ENCODE peak calls at places on chromosomes 3 and 15, in eight cellular contexts. B is activated T-cell treated with anti-CD3 and anti-CD28 coated beads for 1 hour; L is activated CD4-positive, alpha-beta memory T cell treated with anti-CD3 and anti-CD28 coated beads, Interleukin-2, amount 10 ng/mL, durations not matched to agents 7 days and 5 days; K is bronchial epithelial cell; Q is RPMI8226; O is activated naive CD8-positive, alpha-beta T cell treated with anti-CD3 and anti-CD28 coated beads, Interleukin-2, amount 50 U/mL, for 24 hours; H is globus pallidus; Z is AG09309. E is an unnamed sample.

GRCh38 chr3:138949002-138949418 is 2.0 kb downstream of the FOXL2NB start:
- DNase-seq in B (no peak), L (no peak), K (no peak), Q (no peak), O (no peak), H (no peak), Z (no peak), E (no peak)

GRCh38 chr15:100760357-100760903 is 119.2 kb upstream of the ALDH1A3 start:
- DNase-seq in B (no peak), L (no peak), K (peak), Q (no peak), O (no peak), H (no peak), Z (no peak), E (no peak)

GRCh38 chr15:62566248-62566647 is 401.2 kb upstream of the C2CD4B start:
- DNase-seq in B (no peak), L (no peak), K (peak), Q (no peak), O (no peak), H (no peak), Z (no peak), E (no peak)

GRCh38 chr3:123764642-123765041 is 119.5 kb downstream of the MYLK start:
- DNase-seq in B (no peak), L (no peak), K (no peak), Q (no peak), O (no peak), H (no peak), Z (no peak), E (no peak)

GRCh38 chr15:64683378-64683777 is 92.0 kb downstream of the RBPMS2 start:
- DNase-seq in B (no peak), L (no peak), K (no peak), Q (no peak), O (no peak), H (no peak), Z (no peak), E (no peak)

GRCh38 chr3:156252656-156253055 is 132.3 kb downstream of the KCNAB1 start:
- DNase-seq in B (no peak), L (no peak), K (no peak), Q (no peak), O (no peak), H (no peak), Z (no peak), E (no peak)

GRCh38 chr3:86996261-86996955 is 5.5 kb upstream of the VGLL3 start:
- DNase-seq in B (no peak), L (no peak), K (no peak), Q (no peak), O (no peak), H (no peak), Z (no peak), E (no peak)

GRCh38 chr3:159914421-159914820 is 74.2 kb upstream of the IL12A start:
- DNase-seq in B (no peak), L (no peak), K (no peak), Q (no peak), O (no peak), H (no peak), Z (no peak), E (no peak)

GRCh38 chr15:69092159-69092558 is 68.3 kb upstream of the GLCE start:
- DNase-seq in B (no peak), L (no peak), K (peak), Q (no peak), O (no peak), H (no peak), Z (no peak), E (no peak)

GRCh38 chr3:71392277-71392676 is 191.3 kb downstream of the FOXP1 start:
- DNase-seq in B (no peak), L (no peak), K (no peak), Q (peak), O (no peak), H (no peak), Z (no peak), E (no peak)

GRCh38 chr3:48694610-48695051 is 8.9 kb upstream of the NCKIPSD start:
- DNase-seq in B (no peak), L (no peak), K (peak), Q (no peak), O (no peak), H (peak), Z (peak), E (peak)

GRCh38 chr15:80160570-80161156 is 7.9 kb downstream of the FAH start:
- DNase-seq in B (no peak), L (peak), K (peak), Q (peak), O (peak), H (peak), Z (peak), E (peak)

GRCh38 chr15:91055548-91056331 is 33.3 kb upstream of the VPS33B start:
- DNase-seq in B (no peak), L (peak), K (peak), Q (peak), O (peak), H (peak), Z (peak), E (peak)